ENCODE peak calls at places on chromosomes 7 and 10, in nine cellular contexts. One of them, this sample, is unnamed.

GRCh38 chr7:28575241-28575643 is 162.9 kb downstream of the CREB5 start:
- DNase-seq in lower leg skin: no peak
- DNase-seq in NB4: no peak
- DNase-seq in ovary: no peak
- DNase-seq in IMR-90: peak; percentile 22
- DNase-seq in sigmoid colon: no peak
- DNase-seq in H54: no peak
- DNase-seq in K562: no peak
- DNase-seq in tibial nerve: no peak
- DNase-seq in this sample: no peak

GRCh38 chr10:114795039-114795438 is 26.5 kb upstream of the FHIP2A start:
- DNase-seq in sigmoid colon: no peak
- DNase-seq in H54: no peak
- DNase-seq in ovary: no peak
- DNase-seq in IMR-90: no peak
- DNase-seq in tibial nerve: no peak
- DNase-seq in K562: no peak
- DNase-seq in NB4: no peak
- DNase-seq in lower leg skin: no peak
- DNase-seq in this sample: no peak

GRCh38 chr10:62632071-62632809 is 172.3 kb upstream of the ADO start:
- DNase-seq in H54: no peak
- DNase-seq in tibial nerve: peak; percentile 24
- DNase-seq in IMR-90: no peak
- DNase-seq in sigmoid colon: no peak
- DNase-seq in lower leg skin: no peak
- DNase-seq in NB4: peak; percentile 90
- DNase-seq in K562: no peak
- DNase-seq in ovary: no peak
- DNase-seq in this sample: no peak

GRCh38 chr10:100672199-100672598 is 73.2 kb upstream of the PAX2 start:
- DNase-seq in ovary: no peak
- DNase-seq in H54: no peak
- DNase-seq in K562: no peak
- DNase-seq in IMR-90: no peak
- DNase-seq in NB4: no peak
- DNase-seq in sigmoid colon: no peak
- DNase-seq in lower leg skin: no peak
- DNase-seq in tibial nerve: no peak
- DNase-seq in this sample: no peak

GRCh38 chr7:98133181-98133580 is 26.5 kb downstream of the LMTK2 start:
- DNase-seq in ovary: no peak
- DNase-seq in K562: peak; percentile 75
- DNase-seq in NB4: peak; percentile 94
- DNase-seq in sigmoid colon: no peak
- DNase-seq in lower leg skin: no peak
- DNase-seq in H54: no peak
- DNase-seq in tibial nerve: no peak
- DNase-seq in IMR-90: no peak
- DNase-seq in this sample: peak; percentile 79

GRCh38 chr7:138036135-138036534 is 34.2 kb upstream of the CREB3L2 start:
- DNase-seq in ovary: no peak
- DNase-seq in H54: no peak
- DNase-seq in lower leg skin: no peak
- DNase-seq in IMR-90: no peak
- DNase-seq in K562: no peak
- DNase-seq in sigmoid colon: no peak
- DNase-seq in tibial nerve: no peak
- DNase-seq in NB4: no peak
- DNase-seq in this sample: no peak

GRCh38 chr10:64497306-64497705 is 976.1 kb downstream of the REEP3 start:
- DNase-seq in sigmoid colon: no peak
- DNase-seq in H54: no peak
- DNase-seq in K562: no peak
- DNase-seq in ovary: no peak
- DNase-seq in lower leg skin: no peak
- DNase-seq in NB4: no peak
- DNase-seq in IMR-90: no peak
- DNase-seq in tibial nerve: no peak
- DNase-seq in this sample: no peak

GRCh38 chr10:78547397-78547796 is 513.7 kb downstream of the RPS24 start:
- DNase-seq in sigmoid colon: no peak
- DNase-seq in NB4: no peak
- DNase-seq in K562: no peak
- DNase-seq in lower leg skin: peak; percentile 60
- DNase-seq in tibial nerve: no peak
- DNase-seq in IMR-90: no peak
- DNase-seq in H54: no peak
- DNase-seq in ovary: no peak
- DNase-seq in this sample: no peak

GRCh38 chr10:17062493-17063487 is 66.8 kb downstream of the CUBN start:
- DNase-seq in tibial nerve: peak; percentile 55
- DNase-seq in sigmoid colon: peak; percentile 69
- DNase-seq in H54: peak; percentile 36
- DNase-seq in lower leg skin: peak; percentile 91
- DNase-seq in K562: no peak
- DNase-seq in IMR-90: peak; percentile 88
- DNase-seq in NB4: no peak
- DNase-seq in ovary: peak; percentile 34
- DNase-seq in this sample: no peak

GRCh38 chr7:117038408-117038807 is 85.1 kb downstream of the ST7 start:
- DNase-seq in IMR-90: no peak
- DNase-seq in tibial nerve: no peak
- DNase-seq in NB4: no peak
- DNase-seq in sigmoid colon: no peak
- DNase-seq in K562: no peak
- DNase-seq in ovary: no peak
- DNase-seq in lower leg skin: no peak
- DNase-seq in H54: no peak
- DNase-seq in this sample: no peak

GRCh38 chr10:60662917-60663614 is 115.2 kb upstream of the CDK1 start:
- DNase-seq in ovary: no peak
- DNase-seq in IMR-90: peak; percentile 47
- DNase-seq in tibial nerve: no peak
- DNase-seq in K562: peak; percentile 58
- DNase-seq in NB4: peak; percentile 18
- DNase-seq in lower leg skin: no peak
- DNase-seq in sigmoid colon: no peak
- DNase-seq in H54: no peak
- DNase-seq in this sample: no peak

GRCh38 chr10:51073461-51074237 is 638 bp upstream of the PRKG1 start:
- DNase-seq in tibial nerve: peak; percentile 5
- DNase-seq in H54: peak; percentile 26
- DNase-seq in IMR-90: peak; percentile 31
- DNase-seq in NB4: no peak
- DNase-seq in lower leg skin: peak; percentile 87
- DNase-seq in ovary: peak; percentile 35
- DNase-seq in K562: peak; percentile 8
- DNase-seq in sigmoid colon: peak; percentile 78
- DNase-seq in this sample: no peak

GRCh38 chr10:113753020-113753692 is 1.7 kb downstream of the PLEKHS1 start:
- DNase-seq in sigmoid colon: no peak
- DNase-seq in NB4: no peak
- DNase-seq in K562: no peak
- DNase-seq in tibial nerve: no peak
- DNase-seq in ovary: no peak
- DNase-seq in IMR-90: peak; percentile 6
- DNase-seq in lower leg skin: no peak
- DNase-seq in H54: no peak
- DNase-seq in this sample: no peak

GRCh38 chr10:3104251-3104918 is 37.0 kb downstream of the PFKP start:
- DNase-seq in tibial nerve: no peak
- DNase-seq in sigmoid colon: no peak
- DNase-seq in ovary: no peak
- DNase-seq in H54: no peak
- DNase-seq in NB4: no peak
- DNase-seq in IMR-90: no peak
- DNase-seq in K562: no peak
- DNase-seq in lower leg skin: no peak
- DNase-seq in this sample: no peak

GRCh38 chr7:75866129-75866496 is 12.7 kb upstream of the RHBDD2 start:
- DNase-seq in ovary: no peak
- DNase-seq in lower leg skin: no peak
- DNase-seq in H54: no peak
- DNase-seq in tibial nerve: no peak
- DNase-seq in sigmoid colon: no peak
- DNase-seq in K562: no peak
- DNase-seq in NB4: no peak
- DNase-seq in IMR-90: no peak
- DNase-seq in this sample: no peak

GRCh38 chr7:30164567-30164966 is 29.8 kb downstream of the MTURN start:
- DNase-seq in sigmoid colon: no peak
- DNase-seq in K562: peak; percentile 53
- DNase-seq in NB4: peak; percentile 84
- DNase-seq in IMR-90: peak; percentile 54
- DNase-seq in ovary: no peak
- DNase-seq in tibial nerve: no peak
- DNase-seq in H54: peak; percentile 50
- DNase-seq in lower leg skin: no peak
- DNase-seq in this sample: peak; percentile 45

GRCh38 chr7:133853706-133854276 is 273.3 kb upstream of the LRGUK start:
- DNase-seq in lower leg skin: no peak
- DNase-seq in ovary: no peak
- DNase-seq in tibial nerve: no peak
- DNase-seq in NB4: peak; percentile 79
- DNase-seq in sigmoid colon: no peak
- DNase-seq in H54: peak; percentile 23
- DNase-seq in IMR-90: peak; percentile 90
- DNase-seq in K562: peak; percentile 51
- DNase-seq in this sample: peak; percentile 27

GRCh38 chr7:87599336-87599735 is 1.3 kb downstream of the ABCB1 start:
- DNase-seq in NB4: peak; percentile 87
- DNase-seq in sigmoid colon: no peak
- DNase-seq in IMR-90: no peak
- DNase-seq in tibial nerve: no peak
- DNase-seq in lower leg skin: no peak
- DNase-seq in H54: no peak
- DNase-seq in K562: no peak
- DNase-seq in ovary: no peak
- DNase-seq in this sample: peak; percentile 31
- TF ChIP-seq POLR2A in NB4: no peak
- TF ChIP-seq POLR2A in sigmoid colon: no peak
- TF ChIP-seq POLR2A in IMR-90: no peak
- TF ChIP-seq POLR2A in tibial nerve: no peak
- TF ChIP-seq POLR2A in lower leg skin: no peak
- TF ChIP-seq POLR2A in H54: no peak
- TF ChIP-seq POLR2A in K562: no peak
- TF ChIP-seq POLR2A in ovary: no peak
- TF ChIP-seq POLR2A in this sample: no peak

DNA sequence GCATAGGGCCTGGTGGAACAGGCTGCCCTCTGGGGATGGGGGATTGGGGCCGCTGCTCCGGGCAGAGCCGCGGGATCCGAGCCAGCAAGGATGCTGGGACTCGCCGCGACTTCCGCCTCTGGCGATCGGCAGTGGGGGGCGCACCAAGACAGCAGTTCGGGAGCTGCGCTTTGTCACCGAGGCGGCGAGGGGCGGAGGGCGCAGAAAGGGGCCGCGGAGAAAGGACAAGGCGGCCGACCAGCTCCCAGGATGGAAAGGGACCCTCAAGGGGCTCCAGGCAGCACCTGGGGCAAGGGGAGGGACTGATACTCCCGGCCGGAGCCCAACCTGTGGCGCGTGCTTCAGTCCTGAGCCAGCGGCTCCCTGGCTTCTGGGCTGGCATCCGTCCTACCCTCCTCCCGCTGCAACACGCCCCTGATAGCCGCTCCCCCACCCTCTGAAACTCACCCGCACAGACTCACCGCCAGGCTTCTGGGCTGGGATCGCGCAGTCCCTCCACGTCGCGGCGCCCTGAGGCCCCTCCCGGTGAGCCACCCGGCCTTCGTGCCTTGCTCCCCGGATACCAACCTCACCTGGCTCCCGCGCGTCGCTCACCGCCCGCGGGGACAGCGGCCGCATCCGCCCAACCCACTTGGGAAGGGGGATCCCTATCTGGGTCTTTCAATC is 7.1 kb upstream of the EVX1 start:
- DNase-seq in tibial nerve: no peak
- DNase-seq in K562: peak; percentile 30
- DNase-seq in H54: no peak
- DNase-seq in lower leg skin: peak; percentile 87
- DNase-seq in NB4: peak; percentile 84
- DNase-seq in sigmoid colon: peak; percentile 74
- DNase-seq in IMR-90: no peak
- DNase-seq in ovary: no peak
- DNase-seq in this sample: no peak
- TF ChIP-seq POLR2A in tibial nerve: no peak
- TF ChIP-seq POLR2A in K562: no peak
- TF ChIP-seq POLR2A in H54: no peak
- TF ChIP-seq POLR2A in lower leg skin: no peak
- TF ChIP-seq POLR2A in NB4: no peak
- TF ChIP-seq POLR2A in sigmoid colon: no peak
- TF ChIP-seq POLR2A in IMR-90: no peak
- TF ChIP-seq POLR2A in ovary: no peak
- TF ChIP-seq POLR2A in this sample: no peak

GRCh38 chr7:139749545-139749944 is 28.3 kb downstream of the HIPK2 start:
- DNase-seq in tibial nerve: no peak
- DNase-seq in NB4: no peak
- DNase-seq in sigmoid colon: no peak
- DNase-seq in IMR-90: no peak
- DNase-seq in H54: no peak
- DNase-seq in ovary: no peak
- DNase-seq in lower leg skin: peak; percentile 23
- DNase-seq in K562: no peak
- DNase-seq in this sample: no peak
- TF ChIP-seq POLR2A in tibial nerve: no peak
- TF ChIP-seq POLR2A in NB4: no peak
- TF ChIP-seq POLR2A in sigmoid colon: no peak
- TF ChIP-seq POLR2A in IMR-90: no peak
- TF ChIP-seq POLR2A in H54: no peak
- TF ChIP-seq POLR2A in ovary: no peak
- TF ChIP-seq POLR2A in lower leg skin: no peak
- TF ChIP-seq POLR2A in K562: no peak
- TF ChIP-seq POLR2A in this sample: no peak

DNA sequence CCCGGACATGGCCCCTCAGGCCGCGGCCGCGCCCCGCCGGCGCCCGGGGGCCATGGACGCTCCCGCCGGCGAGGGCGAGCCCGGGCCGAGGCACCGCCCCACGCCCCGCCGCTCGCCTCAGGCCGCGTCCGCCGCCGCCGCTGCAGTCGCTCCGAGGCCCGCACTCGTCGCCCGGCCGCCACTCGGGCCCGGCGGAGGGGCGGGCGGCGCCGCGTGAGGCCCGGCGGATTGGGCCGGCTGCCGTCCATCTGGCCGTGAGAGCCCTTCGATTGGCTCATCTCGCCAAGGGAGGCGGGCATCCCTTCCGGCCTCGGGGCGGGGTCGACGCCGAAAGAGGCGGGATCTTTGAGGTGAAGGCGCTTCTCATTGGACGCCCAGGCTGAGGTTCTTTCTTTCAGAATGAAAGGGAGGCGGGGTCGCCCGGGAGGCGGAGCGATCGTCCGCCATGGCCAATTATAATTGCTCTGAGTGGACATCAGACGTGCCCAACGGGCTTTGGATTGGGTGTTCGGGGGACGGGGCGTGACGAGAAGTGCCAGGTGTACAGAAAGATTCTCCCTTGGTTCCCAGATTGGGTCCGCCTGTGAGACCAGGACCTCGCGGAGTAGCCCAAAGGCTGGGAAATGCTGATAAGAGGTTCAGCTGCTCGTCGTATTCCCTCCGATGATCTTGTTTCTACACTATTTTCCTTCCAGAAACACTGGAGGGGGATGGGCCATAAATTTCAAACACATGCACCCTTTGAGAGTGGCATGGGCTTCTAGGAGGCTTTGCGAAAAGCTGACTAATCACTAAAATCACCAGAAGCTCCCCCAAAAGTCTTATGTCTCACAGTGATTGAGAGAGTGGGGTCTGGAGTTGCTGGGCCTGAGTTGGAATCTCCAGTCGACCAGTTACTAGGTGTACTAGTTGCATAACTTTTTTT is at the start of gene GNA12:
- DNase-seq in IMR-90: peak; percentile 98
- DNase-seq in NB4: peak; percentile 99
- DNase-seq in ovary: peak; percentile 99
- DNase-seq in H54: peak; percentile 99
- DNase-seq in K562: peak; percentile 99
- DNase-seq in lower leg skin: peak; percentile 100
- DNase-seq in sigmoid colon: peak; percentile 99
- DNase-seq in tibial nerve: peak; percentile 98
- DNase-seq in this sample: peak; percentile 97
- TF ChIP-seq POLR2A in IMR-90: no peak
- TF ChIP-seq POLR2A in NB4: peak; percentile 43
- TF ChIP-seq POLR2A in ovary: no peak
- TF ChIP-seq POLR2A in H54: peak; percentile 93
- TF ChIP-seq POLR2A in K562: no peak
- TF ChIP-seq POLR2A in lower leg skin: no peak
- TF ChIP-seq POLR2A in sigmoid colon: no peak
- TF ChIP-seq POLR2A in tibial nerve: no peak
- TF ChIP-seq POLR2A in this sample: peak; percentile 61

This sample was measured in erythroblast.